ENCODE peak calls at places on chromosomes 1 and 21, in four cellular contexts. E, L, A and R are unnamed samples.
A peak's percentile ranks its signal among the peaks of the same experiment; 100 is the strongest.

GRCh38 chr1:8004113-8004802 is 21.9 kb downstream of the ERRFI1 start:
- DNase-seq in E (no peak), L (no peak), A (no peak), R (no peak)

GRCh38 chr1:246609632-246610031 is 43.4 kb downstream of the CNST start:
- DNase-seq in E (no peak), L (no peak), A (no peak), R (no peak)

GRCh38 chr1:240190881-240191385 is 99.2 kb downstream of the FMN2 start:
- DNase-seq in E (peak; percentile 73), L (no peak), A (peak; percentile 15), R (no peak)

GRCh38 chr1:15760520-15761211 is 2.1 kb downstream of the FBLIM1 start:
- DNase-seq in E (no peak), L (peak; percentile 64), A (peak; percentile 30), R (no peak)

GRCh38 chr21:42378418-42378817 is 12.1 kb upstream of the TFF1 start:
- DNase-seq in E (no peak), L (no peak), A (peak; percentile 1), R (peak; percentile 30)

GRCh38 chr1:85303440-85304162 is 27.2 kb upstream of the BCL10 start:
- DNase-seq in E (no peak), L (no peak), A (no peak), R (no peak)

GRCh38 chr1:40836283-40836682 is 25.9 kb downstream of the CITED4 start:
- DNase-seq in E (no peak), L (no peak), A (no peak), R (no peak)

GRCh38 chr1:79259390-79260336 is 253.1 kb upstream of the ADGRL4 start:
- DNase-seq in E (peak; percentile 32), L (no peak), A (no peak), R (no peak)

GRCh38 chr1:9797049-9797448 is 26.7 kb downstream of the CLSTN1 start:
- DNase-seq in E (no peak), L (no peak), A (no peak), R (peak; percentile 3)

GRCh38 chr1:5886140-5886483 is 106.1 kb downstream of the NPHP4 start:
- DNase-seq in E (no peak), L (no peak), A (no peak), R (no peak)

GRCh38 chr21:41899431-41900202 is 20.5 kb upstream of the PRDM15 start:
- DNase-seq in E (no peak), L (no peak), A (no peak), R (no peak)

GRCh38 chr1:19612516-19612915 is 31.6 kb upstream of the NBL1 start:
- DNase-seq in E (no peak), L (no peak), A (peak; percentile 36), R (no peak)

GRCh38 chr1:163747855-163748254 is 426.1 kb downstream of the NUF2 start:
- DNase-seq in E (peak; percentile 9), L (no peak), A (no peak), R (no peak)

GRCh38 chr1:44903261-44903660 is 60.2 kb upstream of the PTCH2 start:
- DNase-seq in E (no peak), L (peak; percentile 71), A (no peak), R (no peak)

GRCh38 chr1:53651356-53651755 is 87.6 kb downstream of the GLIS1 start:
- DNase-seq in E (no peak), L (no peak), A (no peak), R (peak; percentile 31)

GRCh38 chr1:201476670-201477344 is 7.8 kb upstream of the PHLDA3 start:
- DNase-seq in E (no peak), L (no peak), A (no peak), R (peak; percentile 75)
- H3K27ac ChIP-seq in E (no peak overlapping the region), L (no peak overlapping the region), A (no peak overlapping the region), R (no peak overlapping the region)

GRCh38 chr1:31752952-31753351 is 11.2 kb downstream of the ADGRB2 start:
- DNase-seq in E (no peak), L (no peak), A (no peak), R (no peak)
- H3K27ac ChIP-seq in E (peak overlapping the region; percentile 85), L (no peak overlapping the region), A (no peak overlapping the region), R (no peak overlapping the region)

DNA sequence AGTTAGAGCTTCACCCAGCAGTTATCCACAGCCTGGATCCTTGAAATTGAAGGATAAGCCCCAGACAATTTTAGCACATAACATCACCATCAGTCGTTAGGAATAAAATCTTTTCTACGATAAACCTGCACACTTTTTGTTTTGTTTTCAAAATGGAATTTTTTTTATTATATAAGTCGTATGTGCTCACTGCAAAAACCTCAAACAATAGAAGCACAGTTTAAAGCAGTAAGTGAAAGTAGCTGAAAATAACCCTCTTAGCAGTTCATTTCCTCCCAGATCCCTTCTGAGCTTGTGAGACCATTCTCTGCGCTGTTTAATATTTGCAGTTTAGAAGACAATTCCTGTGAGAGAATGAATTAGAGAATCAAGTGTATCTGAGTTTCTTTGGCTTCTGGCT is 38.3 kb downstream of the ELK4 start:
- DNase-seq in E (no peak), L (no peak), A (no peak), R (no peak)
- H3K27ac ChIP-seq in E (no peak overlapping the region), L (peak overlapping the region; percentile 50), A (no peak overlapping the region), R (no peak overlapping the region)

GRCh38 chr1:156508955-156509234 is 8.3 kb upstream of the MEF2D start:
- DNase-seq in E (no peak), L (no peak), A (peak; percentile 21), R (no peak)
- H3K27ac ChIP-seq in E (peak overlapping the region; percentile 71), L (peak overlapping the region; percentile 100), A (peak overlapping the region; percentile 100), R (peak overlapping the region; percentile 80)

GRCh38 chr1:66938618-66939017 is 13.8 kb downstream of the MIER1 start:
- DNase-seq in E (no peak), L (no peak), A (no peak), R (no peak)

GRCh38 chr1:66933887-66934700 is 9.3 kb downstream of the MIER1 start:
- DNase-seq in E (no peak), L (no peak), A (no peak), R (no peak)

GRCh38 chr1:66932291-66932690 is 7.5 kb downstream of the MIER1 start:
- DNase-seq in E (no peak), L (no peak), A (no peak), R (no peak)

GRCh38 chr1:66940968-66941367 is 16.2 kb downstream of the MIER1 start:
- DNase-seq in E (no peak), L (no peak), A (no peak), R (no peak)

DNA sequence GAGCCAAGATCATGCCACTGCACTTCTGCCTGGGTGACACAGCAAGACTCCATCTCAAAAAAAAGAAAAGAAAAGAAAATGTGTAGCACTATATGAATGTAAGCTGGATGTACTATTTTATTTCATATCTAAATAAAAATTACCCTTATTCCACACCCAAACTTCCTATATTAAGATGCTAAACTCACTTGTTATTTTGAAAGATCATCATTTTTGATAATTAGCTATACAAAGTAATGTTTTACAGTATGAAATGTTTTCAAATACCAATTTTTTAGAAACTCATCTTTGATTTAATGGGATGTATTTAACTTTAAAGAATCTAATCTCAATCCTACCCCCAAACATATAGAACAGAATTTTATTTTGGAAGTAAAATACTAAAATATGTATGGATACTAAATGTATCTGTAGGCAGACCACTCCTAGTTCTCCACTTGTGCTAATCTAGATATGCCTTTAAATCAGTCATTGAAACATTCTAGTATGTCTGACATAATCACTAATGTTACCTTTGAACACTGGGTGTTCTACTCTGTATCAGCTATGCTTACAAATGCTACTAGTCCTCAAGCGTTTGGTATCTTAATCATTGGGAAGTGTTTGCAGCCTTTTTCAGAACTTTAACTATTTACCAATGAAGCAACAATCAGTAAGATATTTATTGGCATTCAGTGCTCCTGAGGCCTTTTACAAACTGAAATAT is 12.9 kb downstream of the MIER1 start:
- DNase-seq in E (no peak), L (no peak), A (no peak), R (no peak)
- H3K27ac ChIP-seq in E (no peak overlapping the region), L (no peak overlapping the region), A (no peak overlapping the region), R (no peak overlapping the region)